ENCODE peak calls at places on chromosome 4, in four cellular contexts. One of them, this sample, is unnamed.

GRCh38 chr4:144592264-144592663 is 53.7 kb upstream of the HHIP start:
- DNase-seq in colonic mucosa: no peak
- DNase-seq in activated T-cell treated with anti-CD3 and anti-CD28 coated beads for 4 hours: no peak
- DNase-seq in nephron progenitor cell: no peak
- DNase-seq in this sample: no peak

GRCh38 chr4:169807934-169808333 is 50.2 kb upstream of the HPF1 start:
- DNase-seq in colonic mucosa: no peak
- DNase-seq in activated T-cell treated with anti-CD3 and anti-CD28 coated beads for 4 hours: no peak
- DNase-seq in nephron progenitor cell: no peak
- DNase-seq in this sample: no peak

GRCh38 chr4:77930154-77930553 is 67.5 kb downstream of the MRPL1 start:
- DNase-seq in colonic mucosa: no peak
- DNase-seq in activated T-cell treated with anti-CD3 and anti-CD28 coated beads for 4 hours: no peak
- DNase-seq in nephron progenitor cell: no peak
- DNase-seq in this sample: no peak

GRCh38 chr4:168584321-168584771 is 87.5 kb downstream of the PALLD start:
- DNase-seq in colonic mucosa: no peak
- DNase-seq in activated T-cell treated with anti-CD3 and anti-CD28 coated beads for 4 hours: no peak
- DNase-seq in nephron progenitor cell: no peak
- DNase-seq in this sample: no peak

GRCh38 chr4:13137400-13137799 is 346.7 kb downstream of the RAB28 start:
- DNase-seq in colonic mucosa: no peak
- DNase-seq in activated T-cell treated with anti-CD3 and anti-CD28 coated beads for 4 hours: no peak
- DNase-seq in nephron progenitor cell: no peak
- DNase-seq in this sample: no peak

GRCh38 chr4:184899261-184900134 is 73.7 kb upstream of the ACSL1 start:
- DNase-seq in colonic mucosa: peak
- DNase-seq in activated T-cell treated with anti-CD3 and anti-CD28 coated beads for 4 hours: no peak
- DNase-seq in nephron progenitor cell: no peak
- DNase-seq in this sample: no peak

GRCh38 chr4:166318810-166319525 is 445.9 kb downstream of the TLL1 start:
- DNase-seq in colonic mucosa: no peak
- DNase-seq in activated T-cell treated with anti-CD3 and anti-CD28 coated beads for 4 hours: no peak
- DNase-seq in nephron progenitor cell: no peak
- DNase-seq in this sample: no peak

GRCh38 chr4:107689912-107690587 is 30.0 kb downstream of the PAPSS1 start:
- DNase-seq in colonic mucosa: no peak
- DNase-seq in activated T-cell treated with anti-CD3 and anti-CD28 coated beads for 4 hours: no peak
- DNase-seq in nephron progenitor cell: no peak
- DNase-seq in this sample: no peak

GRCh38 chr4:154743683-154744340 is at the start of gene LRAT:
- DNase-seq in colonic mucosa: peak
- DNase-seq in activated T-cell treated with anti-CD3 and anti-CD28 coated beads for 4 hours: peak
- DNase-seq in nephron progenitor cell: peak
- DNase-seq in this sample: no peak

GRCh38 chr4:43352859-43353258 is 460.3 kb downstream of the GRXCR1 start:
- DNase-seq in colonic mucosa: no peak
- DNase-seq in activated T-cell treated with anti-CD3 and anti-CD28 coated beads for 4 hours: no peak
- DNase-seq in nephron progenitor cell: no peak
- DNase-seq in this sample: no peak

GRCh38 chr4:180234730-180235129 is 2008.5 kb upstream of the TENM3 start:
- DNase-seq in colonic mucosa: no peak
- DNase-seq in activated T-cell treated with anti-CD3 and anti-CD28 coated beads for 4 hours: no peak
- DNase-seq in nephron progenitor cell: peak
- DNase-seq in this sample: no peak

GRCh38 chr4:181528570-181529184 is 714.5 kb upstream of the TENM3 start:
- DNase-seq in colonic mucosa: peak
- DNase-seq in activated T-cell treated with anti-CD3 and anti-CD28 coated beads for 4 hours: no peak
- DNase-seq in nephron progenitor cell: peak
- DNase-seq in this sample: peak

GRCh38 chr4:149987330-149987751 is 90.9 kb upstream of the DCLK2 start:
- DNase-seq in colonic mucosa: no peak
- DNase-seq in activated T-cell treated with anti-CD3 and anti-CD28 coated beads for 4 hours: no peak
- DNase-seq in nephron progenitor cell: peak
- DNase-seq in this sample: no peak

GRCh38 chr4:14862881-14863280 is 139.4 kb upstream of the CPEB2 start:
- DNase-seq in colonic mucosa: peak
- DNase-seq in activated T-cell treated with anti-CD3 and anti-CD28 coated beads for 4 hours: no peak
- DNase-seq in nephron progenitor cell: no peak
- DNase-seq in this sample: no peak

GRCh38 chr4:172390341-172390740 is 577.1 kb downstream of the GALNTL6 start:
- DNase-seq in colonic mucosa: no peak
- DNase-seq in activated T-cell treated with anti-CD3 and anti-CD28 coated beads for 4 hours: no peak
- DNase-seq in nephron progenitor cell: no peak
- DNase-seq in this sample: no peak

GRCh38 chr4:10606483-10607155 is 77.9 kb downstream of the CLNK start:
- DNase-seq in colonic mucosa: no peak
- DNase-seq in activated T-cell treated with anti-CD3 and anti-CD28 coated beads for 4 hours: no peak
- DNase-seq in nephron progenitor cell: no peak
- DNase-seq in this sample: no peak

GRCh38 chr4:26937567-26937966 is 76.9 kb downstream of the STIM2 start:
- DNase-seq in colonic mucosa: no peak
- DNase-seq in activated T-cell treated with anti-CD3 and anti-CD28 coated beads for 4 hours: no peak
- DNase-seq in nephron progenitor cell: no peak
- DNase-seq in this sample: no peak

GRCh38 chr4:24924309-24924781 is 11.5 kb upstream of the CCDC149 start:
- DNase-seq in colonic mucosa: no peak
- DNase-seq in activated T-cell treated with anti-CD3 and anti-CD28 coated beads for 4 hours: no peak
- DNase-seq in nephron progenitor cell: no peak
- DNase-seq in this sample: no peak

GRCh38 chr4:176849076-176849475 is 56.4 kb upstream of the VEGFC start:
- DNase-seq in colonic mucosa: no peak
- DNase-seq in activated T-cell treated with anti-CD3 and anti-CD28 coated beads for 4 hours: no peak
- DNase-seq in nephron progenitor cell: no peak
- DNase-seq in this sample: no peak

GRCh38 chr4:53376900-53377299 is 541 bp upstream of the FIP1L1 start:
- DNase-seq in colonic mucosa: no peak
- DNase-seq in activated T-cell treated with anti-CD3 and anti-CD28 coated beads for 4 hours: no peak
- DNase-seq in nephron progenitor cell: no peak
- DNase-seq in this sample: no peak